ENCODE peak calls at places on chromosomes 12 and 14, in nine cellular contexts. One of them, this sample, is unnamed.

GRCh38 chr14:93937519-93937918 is 10.4 kb downstream of the FAM181A start:
- DNase-seq in mesenteric fat pad: no peak
- DNase-seq in osteocyte: no peak
- DNase-seq in GM12864: no peak
- DNase-seq in cardiac fibroblast: no peak
- DNase-seq in EL: no peak
- DNase-seq in sciatic nerve: no peak
- DNase-seq in A172: no peak
- DNase-seq in left ventricle myocardium inferior: no peak
- DNase-seq in this sample: no peak

GRCh38 chr12:53048033-53048779 is 1.7 kb upstream of the TNS2 start:
- DNase-seq in mesenteric fat pad: no peak
- DNase-seq in osteocyte: peak
- DNase-seq in GM12864: no peak
- DNase-seq in cardiac fibroblast: no peak
- DNase-seq in EL: peak
- DNase-seq in sciatic nerve: peak
- DNase-seq in A172: peak
- DNase-seq in left ventricle myocardium inferior: peak
- DNase-seq in this sample: peak

GRCh38 chr12:92412931-92413685 is 267.5 kb upstream of the BTG1 start:
- DNase-seq in mesenteric fat pad: no peak
- DNase-seq in osteocyte: no peak
- DNase-seq in GM12864: no peak
- DNase-seq in cardiac fibroblast: no peak
- DNase-seq in EL: peak
- DNase-seq in sciatic nerve: no peak
- DNase-seq in A172: no peak
- DNase-seq in left ventricle myocardium inferior: no peak
- DNase-seq in this sample: no peak

GRCh38 chr12:127964717-127965116 is 302.3 kb upstream of the TMEM132C start:
- DNase-seq in mesenteric fat pad: no peak
- DNase-seq in osteocyte: no peak
- DNase-seq in GM12864: no peak
- DNase-seq in cardiac fibroblast: no peak
- DNase-seq in EL: peak
- DNase-seq in sciatic nerve: no peak
- DNase-seq in A172: peak
- DNase-seq in left ventricle myocardium inferior: no peak
- DNase-seq in this sample: peak

GRCh38 chr14:93120522-93120921 is 4.8 kb upstream of the ITPK1 start:
- DNase-seq in mesenteric fat pad: no peak
- DNase-seq in osteocyte: no peak
- DNase-seq in GM12864: no peak
- DNase-seq in cardiac fibroblast: no peak
- DNase-seq in EL: no peak
- DNase-seq in sciatic nerve: no peak
- DNase-seq in A172: no peak
- DNase-seq in left ventricle myocardium inferior: no peak
- DNase-seq in this sample: no peak

GRCh38 chr14:71086571-71086970 is 179.3 kb downstream of the PCNX1 start:
- DNase-seq in mesenteric fat pad: no peak
- DNase-seq in osteocyte: no peak
- DNase-seq in GM12864: no peak
- DNase-seq in cardiac fibroblast: no peak
- DNase-seq in EL: no peak
- DNase-seq in sciatic nerve: no peak
- DNase-seq in A172: no peak
- DNase-seq in left ventricle myocardium inferior: no peak
- DNase-seq in this sample: no peak

GRCh38 chr14:53510281-53510912 is 357.3 kb upstream of the DDHD1 start:
- DNase-seq in mesenteric fat pad: no peak
- DNase-seq in osteocyte: no peak
- DNase-seq in GM12864: no peak
- DNase-seq in cardiac fibroblast: no peak
- DNase-seq in EL: no peak
- DNase-seq in sciatic nerve: no peak
- DNase-seq in A172: no peak
- DNase-seq in left ventricle myocardium inferior: no peak
- DNase-seq in this sample: no peak

GRCh38 chr14:29930283-29930682 is 2.6 kb upstream of the PRKD1 start:
- DNase-seq in mesenteric fat pad: no peak
- DNase-seq in osteocyte: no peak
- DNase-seq in GM12864: no peak
- DNase-seq in cardiac fibroblast: peak
- DNase-seq in EL: peak
- DNase-seq in sciatic nerve: no peak
- DNase-seq in A172: peak
- DNase-seq in left ventricle myocardium inferior: no peak
- DNase-seq in this sample: no peak

GRCh38 chr14:52329678-52330376 is 15.7 kb downstream of the PTGER2 start:
- DNase-seq in mesenteric fat pad: no peak
- DNase-seq in osteocyte: no peak
- DNase-seq in GM12864: peak
- DNase-seq in cardiac fibroblast: no peak
- DNase-seq in EL: no peak
- DNase-seq in sciatic nerve: no peak
- DNase-seq in A172: no peak
- DNase-seq in left ventricle myocardium inferior: no peak
- DNase-seq in this sample: no peak

GRCh38 chr14:69845787-69846186 is 33.4 kb upstream of the SMOC1 start:
- DNase-seq in mesenteric fat pad: no peak
- DNase-seq in osteocyte: peak
- DNase-seq in GM12864: no peak
- DNase-seq in cardiac fibroblast: no peak
- DNase-seq in EL: no peak
- DNase-seq in sciatic nerve: no peak
- DNase-seq in A172: no peak
- DNase-seq in left ventricle myocardium inferior: no peak
- DNase-seq in this sample: no peak

GRCh38 chr12:124828264-124829007 is 35.2 kb downstream of the SCARB1 start:
- DNase-seq in mesenteric fat pad: no peak
- DNase-seq in osteocyte: no peak
- DNase-seq in GM12864: no peak
- DNase-seq in cardiac fibroblast: peak
- DNase-seq in EL: peak
- DNase-seq in sciatic nerve: no peak
- DNase-seq in A172: peak
- DNase-seq in left ventricle myocardium inferior: no peak
- DNase-seq in this sample: peak

GRCh38 chr12:536751-537150 is 77.0 kb downstream of the B4GALNT3 start:
- DNase-seq in mesenteric fat pad: no peak
- DNase-seq in osteocyte: no peak
- DNase-seq in GM12864: no peak
- DNase-seq in cardiac fibroblast: no peak
- DNase-seq in EL: no peak
- DNase-seq in sciatic nerve: no peak
- DNase-seq in A172: no peak
- DNase-seq in left ventricle myocardium inferior: no peak
- DNase-seq in this sample: no peak

GRCh38 chr14:73785834-73786631 is 65.6 kb upstream of the PTGR2 start:
- DNase-seq in mesenteric fat pad: no peak
- DNase-seq in osteocyte: no peak
- DNase-seq in GM12864: no peak
- DNase-seq in cardiac fibroblast: peak
- DNase-seq in EL: peak
- DNase-seq in sciatic nerve: peak
- DNase-seq in A172: peak
- DNase-seq in left ventricle myocardium inferior: peak
- DNase-seq in this sample: peak

GRCh38 chr12:77113971-77114370 is 48.6 kb upstream of the E2F7 start:
- DNase-seq in mesenteric fat pad: no peak
- DNase-seq in osteocyte: no peak
- DNase-seq in GM12864: no peak
- DNase-seq in cardiac fibroblast: no peak
- DNase-seq in EL: peak
- DNase-seq in sciatic nerve: no peak
- DNase-seq in A172: peak
- DNase-seq in left ventricle myocardium inferior: no peak
- DNase-seq in this sample: no peak

GRCh38 chr12:90090929-90091651 is 382.5 kb upstream of the ATP2B1 start:
- DNase-seq in mesenteric fat pad: no peak
- DNase-seq in osteocyte: no peak
- DNase-seq in GM12864: no peak
- DNase-seq in cardiac fibroblast: peak
- DNase-seq in EL: peak
- DNase-seq in sciatic nerve: no peak
- DNase-seq in A172: peak
- DNase-seq in left ventricle myocardium inferior: no peak
- DNase-seq in this sample: peak

GRCh38 chr14:90632451-90632850 is 183.8 kb downstream of the TTC7B start:
- DNase-seq in mesenteric fat pad: no peak
- DNase-seq in osteocyte: no peak
- DNase-seq in GM12864: no peak
- DNase-seq in cardiac fibroblast: no peak
- DNase-seq in EL: no peak
- DNase-seq in sciatic nerve: no peak
- DNase-seq in A172: no peak
- DNase-seq in left ventricle myocardium inferior: no peak
- DNase-seq in this sample: no peak

GRCh38 chr14:73802431-73803188 is 49.0 kb upstream of the PTGR2 start:
- DNase-seq in mesenteric fat pad: peak
- DNase-seq in osteocyte: no peak
- DNase-seq in GM12864: no peak
- DNase-seq in cardiac fibroblast: peak
- DNase-seq in EL: no peak
- DNase-seq in sciatic nerve: no peak
- DNase-seq in A172: no peak
- DNase-seq in left ventricle myocardium inferior: no peak
- DNase-seq in this sample: peak